ENCODE peak calls at places on chromosomes 4 and X, in seven cellular contexts. B is mucosa of descending colon; G is lung microvascular endothelial cell; A is substantia nigra; L is dorsolateral prefrontal cortex; Z is activated T-helper 1 cell treated with anti-CD3 and anti-CD28 coated beads, Interleukin-12 subunit alpha, Interleukin-12 subunit beta, Interleukin-2, Interleukin-4 antibody, amounts not matched to agents 30 ng/mL and 10 ng/mL and 1 ng/mL, durations not matched to agents 14 hours and 24 hours and 36 hours; Y is esophagus squamous epithelium. K is an unnamed sample.

GRCh38 chr4:6779667-6780565 is 2.6 kb upstream of the KIAA0232 start:
- DNase-seq in B (no peak), G (no peak), A (no peak), L (no peak), Z (no peak), Y (no peak), K (peak)

GRCh38 chrX:32985544-32985943 is 225.8 kb downstream of the DMD start:
- DNase-seq in B (no peak), G (no peak), A (peak), L (no peak), Z (no peak), Y (no peak), K (no peak)

GRCh38 chr4:153209410-153209809 is 5.2 kb downstream of the TRIM2 start:
- DNase-seq in B (no peak), G (no peak), A (no peak), L (no peak), Z (no peak), Y (no peak), K (no peak)

GRCh38 chrX:151402719-151403390 is 5.8 kb downstream of the VMA21 start:
- DNase-seq in B (no peak), G (no peak), A (no peak), L (no peak), Z (no peak), Y (no peak), K (no peak)

GRCh38 chr4:130359537-130359936 is 1263.6 kb downstream of the C4orf33 start:
- DNase-seq in B (no peak), G (peak), A (no peak), L (no peak), Z (no peak), Y (no peak), K (no peak)

GRCh38 chrX:67574696-67575095 is 30.9 kb downstream of the AR start:
- DNase-seq in B (no peak), G (no peak), A (no peak), L (no peak), Z (no peak), Y (no peak), K (no peak)

GRCh38 chr4:181911420-181911819 is 331.8 kb upstream of the TENM3 start:
- DNase-seq in B (no peak), G (no peak), A (no peak), L (no peak), Z (no peak), Y (no peak), K (no peak)

GRCh38 chr4:123444298-123444731 is 47.7 kb downstream of the SPRY1 start:
- DNase-seq in B (peak), G (peak), A (no peak), L (no peak), Z (peak), Y (no peak), K (peak)

GRCh38 chrX:18997916-18998315 is 14.0 kb upstream of the PHKA2 start:
- DNase-seq in B (no peak), G (no peak), A (no peak), L (no peak), Z (no peak), Y (no peak), K (no peak)

GRCh38 chr4:164768516-164768915 is 14.6 kb downstream of the SMIM31 start:
- DNase-seq in B (no peak), G (no peak), A (no peak), L (no peak), Z (no peak), Y (no peak), K (no peak)

GRCh38 chr4:948936-949300 is 16.7 kb downstream of the TMEM175 start:
- DNase-seq in B (peak), G (no peak), A (no peak), L (peak), Z (no peak), Y (no peak), K (no peak)

GRCh38 chrX:16664059-16664458 is 14.1 kb downstream of the S100G start:
- DNase-seq in B (no peak), G (peak), A (no peak), L (no peak), Z (no peak), Y (no peak), K (no peak)

GRCh38 chr4:40337523-40337922 is 2.4 kb downstream of the CHRNA9 start:
- DNase-seq in B (no peak), G (no peak), A (no peak), L (no peak), Z (no peak), Y (no peak), K (no peak)

GRCh38 chr4:13483142-13484044 is 747 bp downstream of the RAB28 start:
- DNase-seq in B (no peak), G (peak), A (peak), L (no peak), Z (peak), Y (no peak), K (no peak)

GRCh38 chr4:60314367-60314766 is 885.8 kb upstream of the ADGRL3 start:
- DNase-seq in B (no peak), G (no peak), A (no peak), L (no peak), Z (no peak), Y (no peak), K (no peak)

GRCh38 chr4:7261174-7261573 is 68.8 kb downstream of the SORCS2 start:
- DNase-seq in B (no peak), G (no peak), A (no peak), L (no peak), Z (no peak), Y (no peak), K (no peak)

GRCh38 chr4:147831452-147832192 is 99.7 kb downstream of the ARHGAP10 start:
- DNase-seq in B (no peak), G (peak), A (no peak), L (no peak), Z (no peak), Y (no peak), K (no peak)

GRCh38 chr4:184413227-184414064 is 60.9 kb downstream of the IRF2 start:
- DNase-seq in B (no peak), G (peak), A (no peak), L (no peak), Z (no peak), Y (no peak), K (no peak)

GRCh38 chr4:94714360-94714759 is 43.4 kb upstream of the BMPR1B start:
- DNase-seq in B (no peak), G (no peak), A (no peak), L (no peak), Z (no peak), Y (no peak), K (no peak)

GRCh38 chrX:11558972-11559371 is 106.7 kb downstream of the ARHGAP6 start:
- DNase-seq in B (no peak), G (peak), A (no peak), L (no peak), Z (peak), Y (no peak), K (no peak)

GRCh38 chr4:66000500-66001117 is 330.3 kb upstream of the EPHA5 start:
- DNase-seq in B (no peak), G (no peak), A (no peak), L (no peak), Z (no peak), Y (no peak), K (no peak)

GRCh38 chr4:7212921-7213320 is 20.6 kb downstream of the SORCS2 start:
- DNase-seq in B (no peak), G (no peak), A (no peak), L (no peak), Z (no peak), Y (no peak), K (no peak)

GRCh38 chr4:79250887-79251286 is 75.0 kb downstream of the NAA11 start:
- DNase-seq in B (no peak), G (no peak), A (no peak), L (no peak), Z (no peak), Y (no peak), K (no peak)

GRCh38 chrX:37302569-37302968 is 46.6 kb upstream of the PRRG1 start:
- DNase-seq in B (no peak), G (peak), A (no peak), L (no peak), Z (no peak), Y (no peak), K (no peak)

GRCh38 chrX:39724544-39724943 is 373.2 kb downstream of the BCOR start:
- DNase-seq in B (no peak), G (no peak), A (no peak), L (no peak), Z (no peak), Y (no peak), K (no peak)

GRCh38 chr4:71009796-71010588 is 16.5 kb downstream of the DCK start:
- DNase-seq in B (no peak), G (peak), A (no peak), L (no peak), Z (no peak), Y (no peak), K (no peak)

GRCh38 chr4:148110169-148110568 is 332.0 kb downstream of the NR3C2 start:
- DNase-seq in B (no peak), G (no peak), A (no peak), L (no peak), Z (no peak), Y (no peak), K (no peak)

GRCh38 chr4:29581469-29581868 is 1138.7 kb upstream of the PCDH7 start:
- DNase-seq in B (no peak), G (no peak), A (peak), L (no peak), Z (no peak), Y (no peak), K (no peak)

GRCh38 chrX:69539437-69539836 is 35.3 kb downstream of the NALF2 start:
- DNase-seq in B (no peak), G (no peak), A (no peak), L (no peak), Z (no peak), Y (no peak), K (no peak)

GRCh38 chr4:112201915-112202505 is 29.6 kb upstream of the AP1AR start:
- DNase-seq in B (no peak), G (no peak), A (no peak), L (no peak), Z (no peak), Y (no peak), K (no peak)

GRCh38 chr4:128871948-128872347 is 62.4 kb downstream of the JADE1 start:
- DNase-seq in B (no peak), G (peak), A (no peak), L (no peak), Z (no peak), Y (no peak), K (no peak)